ENCODE peak calls at places on chromosomes 6 and 20, in eight cellular contexts. B is Daoy; S is left colon; Z is HT1080; K is effector CD8-positive, alpha-beta T cell; P is NCI-H774; T is stimulated activated CD8-positive, alpha-beta memory T cell treated with anti-CD3 and anti-CD28 coated beads, Interleukin-4, amount 100 ng/mL, for 4 hours; L is activated gamma-delta T cell treated with Interleukin-2 at 50 U/mL for 16 hours. W is an unnamed sample.

GRCh38 chr6:105726902-105727655 is 324.2 kb upstream of the PREP start:
- DNase-seq in B (no peak), S (no peak), Z (no peak), K (no peak), P (no peak), T (no peak), L (no peak), W (no peak)

GRCh38 chr6:24307881-24308280 is 50.0 kb downstream of the DCDC2 start:
- DNase-seq in B (peak; percentile 39), S (no peak), Z (no peak), K (no peak), P (no peak), T (no peak), L (no peak), W (no peak)

GRCh38 chr20:37777012-37777411 is 83.2 kb downstream of the CTNNBL1 start:
- DNase-seq in B (no peak), S (no peak), Z (no peak), K (no peak), P (no peak), T (no peak), L (no peak), W (no peak)

GRCh38 chr20:17570347-17571152 is 675 bp downstream of the DSTN start:
- DNase-seq in B (peak; percentile 51), S (peak; percentile 60), Z (peak; percentile 53), K (no peak), P (peak; percentile 7), T (no peak), L (no peak), W (peak; percentile 72)

GRCh38 chr6:81909981-81910910 is 157.8 kb upstream of the TENT5A start:
- DNase-seq in B (peak; percentile 22), S (peak; percentile 33), Z (no peak), K (no peak), P (no peak), T (no peak), L (no peak), W (peak; percentile 63)

GRCh38 chr20:16701296-16701695 is 28.5 kb upstream of the SNRPB2 start:
- DNase-seq in B (no peak), S (no peak), Z (peak; percentile 26), K (no peak), P (no peak), T (no peak), L (peak; percentile 9), W (no peak)

GRCh38 chr20:38857703-38858102 is 52.2 kb downstream of the PPP1R16B start:
- DNase-seq in B (no peak), S (no peak), Z (no peak), K (no peak), P (no peak), T (no peak), L (no peak), W (no peak)

GRCh38 chr20:19625416-19625815 is 132.6 kb upstream of the RIN2 start:
- DNase-seq in B (no peak), S (no peak), Z (no peak), K (no peak), P (no peak), T (no peak), L (no peak), W (no peak)

GRCh38 chr20:37417857-37418501 is 72.0 kb downstream of the SRC start:
- DNase-seq in B (peak; percentile 34), S (no peak), Z (peak; percentile 22), K (no peak), P (no peak), T (no peak), L (no peak), W (no peak)

GRCh38 chr6:170316071-170316470 is 9.5 kb downstream of the FAM120B start:
- DNase-seq in B (peak; percentile 56), S (no peak), Z (no peak), K (no peak), P (no peak), T (no peak), L (no peak), W (no peak)

GRCh38 chr20:11103866-11104265 is 430.1 kb upstream of the JAG1 start:
- DNase-seq in B (no peak), S (no peak), Z (no peak), K (no peak), P (no peak), T (no peak), L (no peak), W (no peak)

GRCh38 chr20:8755340-8756118 is 313.4 kb upstream of the PLCB4 start:
- DNase-seq in B (no peak), S (no peak), Z (no peak), K (no peak), P (peak; percentile 40), T (no peak), L (no peak), W (no peak)

GRCh38 chr6:54846243-54846856 is at the start of gene FAM83B:
- DNase-seq in B (no peak), S (peak; percentile 89), Z (no peak), K (no peak), P (peak; percentile 35), T (no peak), L (no peak), W (no peak)

GRCh38 chr6:20933057-20933792 is 399.0 kb downstream of the CDKAL1 start:
- DNase-seq in B (no peak), S (no peak), Z (no peak), K (no peak), P (peak; percentile 21), T (no peak), L (no peak), W (no peak)

GRCh38 chr6:56096454-56096853 is 150.9 kb downstream of the COL21A1 start:
- DNase-seq in B (no peak), S (no peak), Z (no peak), K (no peak), P (no peak), T (no peak), L (no peak), W (no peak)

GRCh38 chr20:1802385-1803215 is 92.6 kb upstream of the SIRPA start:
- DNase-seq in B (peak; percentile 83), S (peak; percentile 64), Z (no peak), K (no peak), P (no peak), T (no peak), L (no peak), W (peak; percentile 80)

GRCh38 chr20:6473197-6473596 is 294.3 kb upstream of the BMP2 start:
- DNase-seq in B (peak; percentile 26), S (no peak), Z (no peak), K (no peak), P (no peak), T (no peak), L (no peak), W (no peak)

GRCh38 chr6:38843798-38844197 is 128.7 kb downstream of the DNAH8 start:
- DNase-seq in B (no peak), S (no peak), Z (no peak), K (no peak), P (no peak), T (no peak), L (no peak), W (no peak)

GRCh38 chr6:138818496-138819194 is 22.8 kb downstream of the ECT2L start:
- DNase-seq in B (no peak), S (no peak), Z (no peak), K (no peak), P (no peak), T (no peak), L (no peak), W (no peak)

GRCh38 chr6:5132741-5133140 is 47.6 kb downstream of the PPP1R3G start:
- DNase-seq in B (peak; percentile 35), S (peak; percentile 52), Z (no peak), K (no peak), P (no peak), T (no peak), L (no peak), W (peak; percentile 73)

GRCh38 chr6:152309648-152310047 is 327.5 kb downstream of the SYNE1 start:
- DNase-seq in B (peak; percentile 3), S (no peak), Z (peak; percentile 90), K (peak; percentile 28), P (no peak), T (no peak), L (peak; percentile 74), W (no peak)

GRCh38 chr6:158803733-158804143 is 15.4 kb downstream of the EZR start:
- DNase-seq in B (peak; percentile 61), S (no peak), Z (peak; percentile 79), K (peak; percentile 14), P (peak; percentile 32), T (no peak), L (peak; percentile 49), W (no peak)

GRCh38 chr6:84033523-84034451 is at the start of gene MRAP2:
- DNase-seq in B (peak; percentile 67), S (peak; percentile 32), Z (no peak), K (no peak), P (peak; percentile 72), T (no peak), L (no peak), W (peak; percentile 45)

GRCh38 chr6:119459207-119459974 is 109.8 kb upstream of the MAN1A1 start:
- DNase-seq in B (no peak), S (no peak), Z (no peak), K (no peak), P (no peak), T (no peak), L (no peak), W (no peak)

W was measured in cerebellar cortex.